ENCODE peak calls at places on chromosome 21, in seven cellular contexts. One of them, this sample, is unnamed.
A peak's percentile ranks its signal among the peaks of the same experiment; 100 is the strongest.

GRCh38 chr21:21200103-21200938 is 202.1 kb downstream of the NCAM2 start:
- DNase-seq in GM12892: no peak
- DNase-seq in transverse colon: peak; percentile 27
- DNase-seq in prostate gland: no peak
- DNase-seq in suprapubic skin: peak; percentile 67
- DNase-seq in Panc1: peak; percentile 28
- DNase-seq in HCT116: no peak
- DNase-seq in this sample: no peak

GRCh38 chr21:20388400-20388799 is 609.8 kb upstream of the NCAM2 start:
- DNase-seq in prostate gland: no peak
- DNase-seq in GM12892: no peak
- DNase-seq in suprapubic skin: no peak
- DNase-seq in transverse colon: no peak
- DNase-seq in Panc1: no peak
- DNase-seq in HCT116: no peak
- DNase-seq in this sample: no peak

GRCh38 chr21:32587112-32587511 is 1.8 kb upstream of the TCP10L start:
- DNase-seq in GM12892: no peak
- DNase-seq in prostate gland: no peak
- DNase-seq in transverse colon: no peak
- DNase-seq in Panc1: no peak
- DNase-seq in suprapubic skin: no peak
- DNase-seq in HCT116: no peak
- DNase-seq in this sample: no peak

GRCh38 chr21:31159808-31160207 is 121.5 kb upstream of the KRTAP19-8 start:
- DNase-seq in GM12892: no peak
- DNase-seq in prostate gland: no peak
- DNase-seq in suprapubic skin: no peak
- DNase-seq in Panc1: no peak
- DNase-seq in transverse colon: no peak
- DNase-seq in HCT116: no peak
- DNase-seq in this sample: no peak

GRCh38 chr21:34878940-34879339 is 170.2 kb downstream of the RUNX1 start:
- DNase-seq in prostate gland: no peak
- DNase-seq in GM12892: no peak
- DNase-seq in Panc1: no peak
- DNase-seq in transverse colon: no peak
- DNase-seq in HCT116: no peak
- DNase-seq in suprapubic skin: no peak
- DNase-seq in this sample: no peak

GRCh38 chr21:46142581-46143473 is 12.6 kb downstream of the FTCD start:
- DNase-seq in suprapubic skin: peak; percentile 52
- DNase-seq in prostate gland: no peak
- DNase-seq in Panc1: no peak
- DNase-seq in transverse colon: no peak
- DNase-seq in HCT116: no peak
- DNase-seq in GM12892: no peak
- DNase-seq in this sample: no peak

GRCh38 chr21:39018730-39019129 is 164.5 kb downstream of the PSMG1 start:
- DNase-seq in HCT116: no peak
- DNase-seq in GM12892: no peak
- DNase-seq in suprapubic skin: no peak
- DNase-seq in prostate gland: no peak
- DNase-seq in Panc1: no peak
- DNase-seq in transverse colon: no peak
- DNase-seq in this sample: no peak

GRCh38 chr21:31874817-31875216 is 2.0 kb downstream of the HUNK start:
- DNase-seq in transverse colon: peak; percentile 26
- DNase-seq in prostate gland: no peak
- DNase-seq in HCT116: no peak
- DNase-seq in suprapubic skin: no peak
- DNase-seq in GM12892: no peak
- DNase-seq in Panc1: no peak
- DNase-seq in this sample: no peak

GRCh38 chr21:32412162-32412997 is at the start of gene EVA1C:
- DNase-seq in Panc1: no peak
- DNase-seq in HCT116: no peak
- DNase-seq in prostate gland: peak; percentile 64
- DNase-seq in transverse colon: peak; percentile 82
- DNase-seq in GM12892: no peak
- DNase-seq in suprapubic skin: peak; percentile 87
- DNase-seq in this sample: peak; percentile 69

GRCh38 chr21:35244514-35244913 is 195.4 kb upstream of the RUNX1 start:
- DNase-seq in Panc1: no peak
- DNase-seq in suprapubic skin: no peak
- DNase-seq in prostate gland: peak; percentile 47
- DNase-seq in GM12892: no peak
- DNase-seq in transverse colon: no peak
- DNase-seq in HCT116: no peak
- DNase-seq in this sample: no peak

GRCh38 chr21:26966978-26967913 is at the start of gene ADAMTS5:
- DNase-seq in GM12892: no peak
- DNase-seq in HCT116: no peak
- DNase-seq in Panc1: no peak
- DNase-seq in suprapubic skin: peak; percentile 88
- DNase-seq in transverse colon: peak; percentile 15
- DNase-seq in prostate gland: peak; percentile 5
- DNase-seq in this sample: peak; percentile 40

GRCh38 chr21:17451364-17451869 is 61.4 kb upstream of the CXADR start:
- DNase-seq in HCT116: no peak
- DNase-seq in prostate gland: no peak
- DNase-seq in suprapubic skin: peak; percentile 65
- DNase-seq in Panc1: no peak
- DNase-seq in GM12892: no peak
- DNase-seq in transverse colon: no peak
- DNase-seq in this sample: no peak

GRCh38 chr21:34695434-34695833 is 26.6 kb downstream of the CLIC6 start:
- DNase-seq in Panc1: no peak
- DNase-seq in HCT116: no peak
- DNase-seq in prostate gland: no peak
- DNase-seq in GM12892: no peak
- DNase-seq in suprapubic skin: no peak
- DNase-seq in transverse colon: no peak
- DNase-seq in this sample: no peak

GRCh38 chr21:38619865-38620513 is 121.7 kb upstream of the ERG start:
- DNase-seq in prostate gland: peak; percentile 43
- DNase-seq in GM12892: no peak
- DNase-seq in suprapubic skin: no peak
- DNase-seq in HCT116: no peak
- DNase-seq in transverse colon: no peak
- DNase-seq in Panc1: no peak
- DNase-seq in this sample: no peak

DNA sequence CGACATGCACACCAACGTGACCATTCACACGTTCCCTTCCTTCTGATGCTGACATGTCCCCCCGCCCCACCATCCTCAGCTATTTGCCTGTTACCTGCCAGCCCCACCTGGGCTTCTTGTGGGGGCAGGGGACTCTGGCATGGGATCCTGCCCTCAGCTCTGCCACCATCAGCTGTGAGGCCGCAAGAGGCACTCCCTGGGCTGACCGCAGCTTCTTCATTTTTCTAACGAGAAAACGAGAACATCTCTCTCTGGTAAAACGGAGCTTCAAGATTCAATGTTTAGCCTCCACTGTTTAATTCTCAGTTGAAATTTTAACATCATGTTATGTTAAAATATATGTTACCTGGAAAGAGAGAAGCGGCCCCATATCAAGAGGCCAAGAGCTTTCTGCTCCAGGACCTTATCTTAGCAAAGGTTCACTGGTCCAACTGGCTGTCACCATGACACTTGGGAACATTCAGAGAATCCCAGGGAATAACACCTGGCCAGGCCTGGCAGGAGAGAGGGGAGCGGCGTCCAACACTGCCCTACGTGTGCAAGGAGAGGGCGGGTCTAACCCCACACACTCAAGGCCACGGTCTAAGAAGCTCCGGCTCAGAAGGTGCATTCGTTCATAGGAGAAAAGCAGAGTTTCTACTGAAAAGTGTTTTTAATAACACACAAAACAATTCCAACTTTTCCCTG is 51.3 kb downstream of the HLCS start:
- DNase-seq in GM12892: no peak
- DNase-seq in transverse colon: no peak
- DNase-seq in suprapubic skin: no peak
- DNase-seq in prostate gland: no peak
- DNase-seq in HCT116: no peak
- DNase-seq in Panc1: no peak
- DNase-seq in this sample: no peak
- TF ChIP-seq POLR2AphosphoS5 in GM12892: no peak
- TF ChIP-seq POLR2AphosphoS5 in transverse colon: no peak
- TF ChIP-seq POLR2AphosphoS5 in suprapubic skin: no peak
- TF ChIP-seq POLR2AphosphoS5 in prostate gland: no peak
- TF ChIP-seq POLR2AphosphoS5 in HCT116: no peak
- TF ChIP-seq POLR2AphosphoS5 in Panc1: no peak
- TF ChIP-seq POLR2AphosphoS5 in this sample: no peak

DNA sequence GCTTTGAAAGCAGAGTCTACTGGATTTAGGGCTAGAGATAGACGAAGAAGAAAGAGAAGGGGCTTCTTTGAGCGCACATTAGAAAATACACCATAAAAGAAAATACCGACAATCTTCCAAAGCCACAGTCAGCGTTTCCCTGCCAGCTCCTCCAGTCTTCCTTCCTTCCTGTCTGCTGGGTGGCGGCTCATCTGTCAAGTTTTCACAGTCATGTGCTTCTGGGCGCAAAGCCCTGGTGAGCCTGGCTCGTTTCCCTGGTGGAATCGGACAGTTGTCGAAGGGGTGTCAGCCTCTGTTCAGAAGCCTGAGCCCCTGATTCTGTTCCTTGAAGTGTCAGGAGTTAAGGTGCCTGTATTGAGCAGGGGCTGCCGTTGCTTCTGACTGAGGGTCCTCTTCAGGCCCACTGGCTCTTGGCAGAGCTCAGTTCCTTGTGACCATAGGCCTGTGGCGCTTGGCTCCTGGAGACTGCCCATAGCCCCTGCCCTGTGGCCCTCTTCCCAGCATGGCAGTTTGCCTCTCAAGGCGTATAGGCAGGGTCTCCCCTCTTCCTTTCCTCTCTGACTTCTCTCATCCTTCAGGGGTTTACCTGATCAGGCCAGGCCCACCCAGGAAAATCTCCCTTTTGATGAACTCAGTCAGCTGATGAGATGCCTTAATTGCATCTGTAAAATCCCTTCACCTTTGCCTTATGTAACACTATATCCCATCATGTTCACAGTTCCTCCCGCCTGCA is 58.6 kb downstream of the ADARB1 start:
- DNase-seq in prostate gland: peak; percentile 33
- DNase-seq in GM12892: no peak
- DNase-seq in Panc1: no peak
- DNase-seq in HCT116: no peak
- DNase-seq in transverse colon: no peak
- DNase-seq in suprapubic skin: no peak
- DNase-seq in this sample: no peak
- TF ChIP-seq POLR2AphosphoS5 in prostate gland: no peak
- TF ChIP-seq POLR2AphosphoS5 in GM12892: no peak
- TF ChIP-seq POLR2AphosphoS5 in Panc1: no peak
- TF ChIP-seq POLR2AphosphoS5 in HCT116: no peak
- TF ChIP-seq POLR2AphosphoS5 in transverse colon: no peak
- TF ChIP-seq POLR2AphosphoS5 in suprapubic skin: no peak
- TF ChIP-seq POLR2AphosphoS5 in this sample: no peak

GRCh38 chr21:43808367-43808766 is 19.0 kb downstream of the RRP1 start:
- DNase-seq in prostate gland: no peak
- DNase-seq in suprapubic skin: no peak
- DNase-seq in HCT116: no peak
- DNase-seq in transverse colon: no peak
- DNase-seq in GM12892: no peak
- DNase-seq in Panc1: no peak
- DNase-seq in this sample: no peak

GRCh38 chr21:43810505-43811261 is 21.3 kb downstream of the RRP1 start:
- DNase-seq in Panc1: no peak
- DNase-seq in GM12892: peak; percentile 99
- DNase-seq in transverse colon: peak; percentile 93
- DNase-seq in HCT116: peak; percentile 36
- DNase-seq in prostate gland: peak; percentile 74
- DNase-seq in suprapubic skin: peak; percentile 91
- DNase-seq in this sample: peak; percentile 60

GRCh38 chr21:43809346-43809799 is 20.0 kb downstream of the RRP1 start:
- DNase-seq in GM12892: no peak
- DNase-seq in transverse colon: no peak
- DNase-seq in prostate gland: no peak
- DNase-seq in HCT116: no peak
- DNase-seq in suprapubic skin: no peak
- DNase-seq in Panc1: no peak
- DNase-seq in this sample: no peak

GRCh38 chr21:43809853-43810504 is 20.6 kb downstream of the RRP1 start:
- DNase-seq in suprapubic skin: no peak
- DNase-seq in Panc1: no peak
- DNase-seq in prostate gland: no peak
- DNase-seq in HCT116: no peak
- DNase-seq in GM12892: no peak
- DNase-seq in transverse colon: no peak
- DNase-seq in this sample: no peak

DNA sequence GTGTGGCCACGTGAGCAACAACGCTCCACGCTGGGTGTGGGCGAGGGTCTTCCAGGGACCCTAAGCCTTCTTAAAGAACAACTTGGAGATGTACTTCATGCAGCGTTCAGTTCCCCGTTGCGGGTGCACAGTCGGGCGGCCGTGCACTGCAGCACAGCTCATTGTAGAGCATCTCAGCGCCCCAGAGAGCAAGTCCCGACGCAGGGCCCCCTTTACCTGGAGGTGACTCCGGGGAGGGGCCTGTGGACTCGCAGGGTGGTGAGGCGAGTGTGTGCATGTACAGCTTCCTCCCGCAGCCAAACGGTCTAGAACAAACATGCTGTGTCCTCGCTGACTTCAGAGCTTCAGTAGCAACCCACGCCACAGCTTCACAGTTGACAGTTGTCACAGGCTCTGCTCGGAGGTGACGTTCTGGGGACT is 19.5 kb downstream of the RRP1 start:
- DNase-seq in GM12892: no peak
- DNase-seq in prostate gland: peak; percentile 49
- DNase-seq in HCT116: no peak
- DNase-seq in Panc1: no peak
- DNase-seq in suprapubic skin: no peak
- DNase-seq in transverse colon: no peak
- DNase-seq in this sample: no peak
- TF ChIP-seq POLR2AphosphoS5 in GM12892: no peak
- TF ChIP-seq POLR2AphosphoS5 in prostate gland: no peak
- TF ChIP-seq POLR2AphosphoS5 in HCT116: no peak
- TF ChIP-seq POLR2AphosphoS5 in Panc1: no peak
- TF ChIP-seq POLR2AphosphoS5 in suprapubic skin: no peak
- TF ChIP-seq POLR2AphosphoS5 in transverse colon: no peak
- TF ChIP-seq POLR2AphosphoS5 in this sample: no peak

DNA sequence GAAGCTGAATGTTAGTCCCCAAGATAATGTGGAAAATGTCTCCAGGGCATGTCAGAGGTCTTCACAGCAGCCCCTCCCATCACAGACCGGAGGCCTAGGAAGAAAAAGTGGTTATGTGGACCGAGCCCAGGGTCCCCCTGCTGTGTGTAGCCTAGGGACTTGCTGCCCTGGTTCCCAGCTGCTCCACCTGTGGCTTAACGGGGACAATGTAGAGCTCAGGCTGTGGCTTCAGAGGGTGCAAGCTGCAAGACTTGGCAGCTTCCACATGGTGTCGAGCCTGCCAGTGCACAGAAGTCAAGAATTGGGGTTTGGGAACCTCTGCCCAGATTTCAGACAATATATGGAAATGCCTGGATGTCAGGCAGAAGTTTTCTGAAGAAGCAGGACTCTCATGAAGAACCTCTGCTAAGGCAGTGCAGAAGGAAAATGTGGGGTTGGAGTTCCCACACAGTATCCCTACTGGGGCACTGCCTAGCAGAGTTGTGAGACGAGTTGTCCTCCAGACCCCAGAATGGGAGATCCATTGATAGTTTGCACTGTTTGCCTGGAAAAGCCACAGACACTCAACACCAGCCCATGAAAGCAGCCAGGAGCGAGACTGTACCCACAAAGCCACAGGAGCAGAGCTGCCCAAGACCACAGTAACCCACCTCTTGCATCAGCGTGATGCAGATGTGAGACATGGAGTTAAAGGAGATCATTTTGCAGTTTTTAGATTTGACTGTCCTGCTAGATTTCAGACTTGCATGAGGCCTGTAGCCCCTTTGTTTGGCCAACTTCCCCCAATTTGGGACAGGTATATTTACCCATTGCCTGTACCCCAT is 204.9 kb downstream of the MRPL39 start:
- DNase-seq in HCT116: no peak
- DNase-seq in Panc1: no peak
- DNase-seq in suprapubic skin: no peak
- DNase-seq in prostate gland: no peak
- DNase-seq in transverse colon: no peak
- DNase-seq in GM12892: no peak
- DNase-seq in this sample: no peak
- TF ChIP-seq POLR2AphosphoS5 in HCT116: no peak
- TF ChIP-seq POLR2AphosphoS5 in Panc1: no peak
- TF ChIP-seq POLR2AphosphoS5 in suprapubic skin: no peak
- TF ChIP-seq POLR2AphosphoS5 in prostate gland: no peak
- TF ChIP-seq POLR2AphosphoS5 in transverse colon: no peak
- TF ChIP-seq POLR2AphosphoS5 in GM12892: no peak
- TF ChIP-seq POLR2AphosphoS5 in this sample: no peak